ENCODE peak calls at places on chromosome 18, in ten cellular contexts. E, N, U, V, P, O, A, Y, S and C are unnamed samples.

GRCh38 chr18:48059363-48060109 is 129.1 kb upstream of the SMAD2 start:
- DNase-seq in N (no peak), V (no peak), A (no peak), Y (no peak), P (no peak), U (no peak), S (peak; percentile 29), E (no peak), O (no peak), C (no peak)

GRCh38 chr18:67496469-67496868 is 20.1 kb downstream of the DSEL start:
- DNase-seq in E (no peak), A (no peak), V (no peak), Y (no peak), U (no peak), N (no peak), P (no peak), S (no peak), O (no peak), C (no peak)

GRCh38 chr18:45103319-45104070 is 422.8 kb downstream of the SETBP1 start:
- DNase-seq in P (no peak), N (peak; percentile 31), A (no peak), O (no peak), U (no peak), S (no peak), V (no peak), E (no peak), Y (no peak), C (no peak)

GRCh38 chr18:11818486-11819203 is 32.6 kb upstream of the CHMP1B start:
- DNase-seq in U (no peak), P (no peak), S (no peak), V (no peak), O (no peak), E (no peak), N (no peak), Y (no peak), A (no peak), C (no peak)

GRCh38 chr18:25230658-25231326 is 121.2 kb downstream of the ZNF521 start:
- DNase-seq in P (no peak), E (no peak), U (no peak), A (no peak), O (no peak), S (peak; percentile 53), N (peak; percentile 35), V (no peak), Y (no peak), C (peak; percentile 80)

GRCh38 chr18:9719421-9719981 is 11.4 kb downstream of the RAB31 start:
- DNase-seq in O (no peak), U (no peak), Y (peak; percentile 89), A (peak; percentile 21), P (no peak), S (peak; percentile 83), E (no peak), N (peak; percentile 67), V (no peak), C (peak; percentile 26)

GRCh38 chr18:54555996-54556395 is 35.0 kb upstream of the DYNAP start:
- DNase-seq in S (no peak), U (no peak), O (no peak), N (no peak), A (no peak), Y (no peak), E (no peak), V (no peak), P (no peak), C (no peak)

GRCh38 chr18:13620206-13620672 is 106.1 kb downstream of the FAM210A start:
- DNase-seq in E (no peak), P (no peak), N (no peak), S (no peak), V (no peak), O (no peak), U (no peak), A (no peak), Y (no peak), C (no peak)

GRCh38 chr18:4399929-4400328 is 55.2 kb downstream of the DLGAP1 start:
- DNase-seq in E (no peak), V (no peak), Y (no peak), P (no peak), S (no peak), A (no peak), U (no peak), O (no peak), N (no peak), C (no peak)

GRCh38 chr18:59918320-59918755 is 18.5 kb downstream of the PMAIP1 start:
- DNase-seq in Y (peak; percentile 68), A (peak; percentile 96), P (peak; percentile 61), V (no peak), N (peak; percentile 74), U (no peak), E (no peak), O (no peak), S (peak; percentile 88), C (no peak)

GRCh38 chr18:63096327-63096874 is 223.2 kb downstream of the BCL2 start:
- DNase-seq in Y (peak; percentile 16), P (no peak), N (no peak), U (no peak), V (no peak), A (no peak), E (no peak), S (no peak), O (no peak), C (no peak)

GRCh38 chr18:46574000-46574739 is 82.8 kb downstream of the LOXHD1 start:
- DNase-seq in U (no peak), E (no peak), N (no peak), S (no peak), Y (no peak), V (no peak), P (no peak), A (no peak), O (peak; percentile 62), C (no peak)

GRCh38 chr18:74728586-74728985 is 130.9 kb downstream of the ZNF407 start:
- DNase-seq in O (no peak), U (no peak), V (no peak), A (no peak), Y (no peak), N (no peak), P (no peak), E (no peak), S (no peak), C (no peak)

GRCh38 chr18:45384137-45384998 is 230.9 kb upstream of the SLC14A2 start:
- DNase-seq in P (peak; percentile 40), E (peak; percentile 6), U (no peak), N (no peak), S (peak; percentile 39), A (peak; percentile 80), O (peak; percentile 46), Y (peak; percentile 31), V (peak; percentile 12), C (no peak)

GRCh38 chr18:61742555-61743429 is 150.0 kb downstream of the RNF152 start:
- DNase-seq in S (no peak), E (no peak), A (no peak), N (no peak), O (no peak), U (no peak), P (no peak), V (no peak), Y (no peak), C (no peak)

GRCh38 chr18:47574966-47575365 is 323.5 kb upstream of the SKOR2 start:
- DNase-seq in O (no peak), N (no peak), A (peak; percentile 75), V (no peak), U (no peak), E (no peak), P (no peak), Y (no peak), S (no peak), C (no peak)

GRCh38 chr18:32735781-32736180 is 37.0 kb downstream of the KLHL14 start:
- DNase-seq in O (no peak), P (no peak), Y (peak; percentile 32), E (no peak), S (peak; percentile 48), V (no peak), N (no peak), A (peak; percentile 14), U (no peak), C (no peak)

GRCh38 chr18:63356272-63356896 is 10.6 kb downstream of the KDSR start:
- DNase-seq in O (no peak), S (no peak), P (no peak), N (no peak), A (no peak), E (no peak), Y (no peak), V (no peak), U (no peak), C (no peak)

GRCh38 chr18:13362051-13362450 is 143.5 kb downstream of the LDLRAD4 start:
- DNase-seq in O (no peak), Y (no peak), V (no peak), A (no peak), P (no peak), E (no peak), S (no peak), U (no peak), N (no peak), C (no peak)